ENCODE peak calls at places on chromosome 13, in eight cellular contexts. G is transverse colon, U is tibial nerve, E is upper lobe of left lung, F is HepG2, O is ovary, I is A549, P is K562. A is an unnamed sample.

GRCh38 chr13:49938274-49938673 is 2.1 kb upstream of the SPRYD7 start:
- DNase-seq in G (peak; percentile 26), U (no peak), E (no peak), F (peak; percentile 24), O (no peak), I (no peak), P (no peak), A (no peak)

GRCh38 chr13:99981115-99982020 is at the start of gene ZIC2:
- DNase-seq in G (no peak), U (no peak), E (peak; percentile 88), F (no peak), O (peak; percentile 29), I (no peak), P (peak; percentile 81), A (no peak)

GRCh38 chr13:27997904-27998522 is 9.5 kb upstream of the URAD start:
- DNase-seq in G (peak; percentile 65), U (no peak), E (no peak), F (peak; percentile 48), O (no peak), I (peak; percentile 12), P (peak; percentile 34), A (no peak)

GRCh38 chr13:102609696-102610095 is 12.9 kb downstream of the TPP2 start:
- DNase-seq in G (no peak), U (no peak), E (no peak), F (no peak), O (no peak), I (no peak), P (no peak), A (no peak)

GRCh38 chr13:105334211-105334610 is 1201.3 kb downstream of the EFNB2 start:
- DNase-seq in G (no peak), U (no peak), E (no peak), F (no peak), O (no peak), I (no peak), P (no peak), A (no peak)

GRCh38 chr13:51623473-51623872 is 39.2 kb downstream of the WDFY2 start:
- DNase-seq in G (no peak), U (no peak), E (no peak), F (no peak), O (no peak), I (no peak), P (no peak), A (no peak)

GRCh38 chr13:102035969-102036368 is 365.9 kb downstream of the FGF14 start:
- DNase-seq in G (no peak), U (no peak), E (no peak), F (no peak), O (no peak), I (no peak), P (no peak), A (no peak)

GRCh38 chr13:45113809-45114208 is 6.5 kb upstream of the GTF2F2 start:
- DNase-seq in G (no peak), U (no peak), E (no peak), F (no peak), O (no peak), I (no peak), P (no peak), A (no peak)

GRCh38 chr13:29556742-29557141 is 38.7 kb downstream of the SLC7A1 start:
- DNase-seq in G (no peak), U (no peak), E (no peak), F (no peak), O (no peak), I (no peak), P (no peak), A (no peak)

GRCh38 chr13:43484432-43485225 is 302.1 kb downstream of the ENOX1 start:
- DNase-seq in G (no peak), U (peak; percentile 13), E (no peak), F (no peak), O (no peak), I (no peak), P (no peak), A (no peak)

GRCh38 chr13:26202365-26202972 is 19.6 kb downstream of the RNF6 start:
- DNase-seq in G (no peak), U (no peak), E (no peak), F (no peak), O (no peak), I (no peak), P (no peak), A (no peak)

GRCh38 chr13:28423010-28423409 is 71.9 kb downstream of the FLT1 start:
- DNase-seq in G (peak; percentile 21), U (peak; percentile 17), E (no peak), F (no peak), O (no peak), I (no peak), P (no peak), A (no peak)

GRCh38 chr13:44045179-44045562 is 165.5 kb downstream of the LACC1 start:
- DNase-seq in G (no peak), U (no peak), E (no peak), F (no peak), O (no peak), I (no peak), P (no peak), A (no peak)

GRCh38 chr13:98370806-98371553 is 193.9 kb upstream of the RNF113B start:
- DNase-seq in G (peak; percentile 31), U (no peak), E (no peak), F (no peak), O (peak; percentile 74), I (no peak), P (no peak), A (no peak)

GRCh38 chr13:30030141-30030750 is 179.8 kb upstream of the UBL3 start:
- DNase-seq in G (no peak), U (no peak), E (no peak), F (no peak), O (no peak), I (no peak), P (no peak), A (no peak)

GRCh38 chr13:51822106-51822840 is 18.3 kb upstream of the DHRS12 start:
- DNase-seq in G (no peak), U (no peak), E (no peak), F (no peak), O (no peak), I (no peak), P (no peak), A (no peak)

DNA sequence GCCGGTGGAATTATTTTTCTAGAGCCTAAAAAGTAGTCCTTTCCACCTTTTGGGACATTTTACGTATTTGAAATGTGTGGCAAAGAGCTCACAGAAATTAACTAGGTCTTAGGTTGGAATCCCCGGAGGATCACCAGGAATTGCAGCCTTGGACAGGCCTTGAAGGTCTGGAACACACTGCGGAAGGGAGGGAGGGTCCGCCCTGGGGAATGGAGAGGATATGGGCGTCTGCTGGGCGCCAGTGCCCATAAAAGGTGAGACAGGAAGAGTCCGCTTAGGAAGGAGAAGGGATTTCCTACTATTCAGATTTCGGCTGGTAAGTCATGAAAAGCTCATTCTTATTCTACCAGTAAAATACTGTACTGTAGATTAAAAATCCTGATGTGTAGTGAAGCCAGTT is 111.9 kb downstream of the COL4A2 start:
- DNase-seq in G (no peak), U (no peak), E (no peak), F (no peak), O (no peak), I (no peak), P (no peak), A (no peak)
- TF ChIP-seq EP300 in G (no peak), U (no peak), E (no peak), F (no peak), O (no peak), I (no peak), P (no peak), A (no peak)

DNA sequence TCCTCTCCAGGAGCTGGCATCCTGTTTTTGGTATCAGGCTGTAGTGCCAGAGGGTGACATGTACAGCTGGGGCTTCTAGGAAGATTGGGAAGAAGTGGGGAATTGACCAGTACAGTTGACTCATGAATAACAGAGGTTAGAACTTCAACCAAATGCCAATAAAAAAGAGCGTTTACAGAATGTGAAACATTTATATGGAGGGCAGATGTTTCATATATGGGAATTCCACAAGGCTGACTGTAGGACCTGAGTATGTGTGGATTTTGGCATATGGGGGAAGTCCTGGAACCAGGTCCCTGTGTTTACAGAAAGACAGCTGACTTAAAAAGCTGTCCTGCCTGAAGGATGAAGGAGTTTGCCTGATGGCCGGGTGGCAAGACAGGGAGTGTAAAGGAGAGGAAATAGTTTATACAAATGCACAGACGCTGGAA is 5.2 kb downstream of the CHAMP1 start:
- DNase-seq in G (no peak), U (no peak), E (no peak), F (no peak), O (no peak), I (no peak), P (no peak), A (no peak)
- H3K4me1 ChIP-seq in G (peaks cover 26% of the 10 kb centered on the region), U (no peaks in the 10 kb centered on the region), E (peaks cover 54% of the 10 kb centered on the region), F (peaks cover 52% of the 10 kb centered on the region), O (peaks cover 7% of the 10 kb centered on the region), I (peaks cover 11% of the 10 kb centered on the region), P (peaks cover 22% of the 10 kb centered on the region), A (peaks cover 44% of the 10 kb centered on the region)

GRCh38 chr13:48295271-48295670 is 8.3 kb upstream of the RB1 start:
- DNase-seq in G (no peak), U (no peak), E (no peak), F (no peak), O (no peak), I (no peak), P (no peak), A (no peak)
- TF ChIP-seq EP300 in G (no peak), U (no peak), E (no peak), F (no peak), O (no peak), I (no peak), P (no peak), A (no peak)

GRCh38 chr13:40208517-40208916 is 457.9 kb downstream of the FOXO1 start:
- DNase-seq in G (peak; percentile 25), U (no peak), E (no peak), F (no peak), O (no peak), I (no peak), P (no peak), A (no peak)

GRCh38 chr13:40206241-40207109 is 460.0 kb downstream of the FOXO1 start:
- DNase-seq in G (no peak), U (no peak), E (no peak), F (no peak), O (no peak), I (no peak), P (no peak), A (no peak)

GRCh38 chr13:40204246-40204645 is 462.2 kb downstream of the FOXO1 start:
- DNase-seq in G (no peak), U (no peak), E (no peak), F (no peak), O (no peak), I (no peak), P (no peak), A (no peak)

GRCh38 chr13:40205771-40206240 is 460.6 kb downstream of the FOXO1 start:
- DNase-seq in G (no peak), U (no peak), E (no peak), F (no peak), O (no peak), I (no peak), P (no peak), A (no peak)

DNA sequence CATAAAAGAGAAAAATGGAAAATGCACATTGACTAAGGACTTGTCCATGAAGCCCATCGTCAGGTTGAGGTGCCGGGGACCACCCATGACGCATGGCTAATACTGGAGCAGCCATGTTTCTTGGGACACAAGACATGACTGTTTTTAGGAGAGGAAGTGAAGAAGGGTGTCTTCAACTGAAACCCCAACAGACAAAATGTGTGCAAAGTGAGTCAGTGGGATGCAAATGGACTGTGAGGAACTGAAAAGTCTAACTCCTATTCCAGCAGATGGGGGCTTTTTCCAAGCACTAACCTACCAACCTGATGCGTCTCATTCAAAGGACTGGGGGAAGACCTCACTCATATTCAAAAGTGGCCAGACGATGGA is 459.3 kb downstream of the FOXO1 start:
- DNase-seq in G (no peak), U (no peak), E (no peak), F (no peak), O (no peak), I (no peak), P (no peak), A (no peak)
- H3K4me1 ChIP-seq in G (no peaks in the 10 kb centered on the region), U (no peaks in the 10 kb centered on the region), E (peaks cover 6% of the 10 kb centered on the region), F (no peaks in the 10 kb centered on the region), O (no peaks in the 10 kb centered on the region), I (peaks cover 6% of the 10 kb centered on the region), P (no peaks in the 10 kb centered on the region), A (peaks cover 5% of the 10 kb centered on the region)